ENCODE peak calls at places on chromosomes 5 and 9, in seven cellular contexts. K is H9; F is EL; O is BE2C; V is epithelial cell of proximal tubule; S is gastrocnemius medialis; W is CD4-positive, alpha-beta T cell. C is an unnamed sample.

GRCh38 chr5:168867271-168867670 is 288.1 kb upstream of the PANK3 start:
- DNase-seq in K (no peak), F (no peak), O (no peak), V (peak), S (no peak), W (no peak), C (no peak)

GRCh38 chr9:113199683-113200329 is 21.3 kb downstream of the FKBP15 start:
- DNase-seq in K (no peak), F (no peak), O (no peak), V (no peak), S (no peak), W (no peak), C (no peak)

GRCh38 chr9:684055-684949 is 157.2 kb upstream of the DMRT1 start:
- DNase-seq in K (peak), F (peak), O (no peak), V (no peak), S (peak), W (no peak), C (no peak)

GRCh38 chr5:36373527-36374086 is 71.9 kb upstream of the RANBP3L start:
- DNase-seq in K (no peak), F (peak), O (no peak), V (peak), S (peak), W (no peak), C (peak)

GRCh38 chr5:39794511-39794910 is 369.7 kb upstream of the DAB2 start:
- DNase-seq in K (no peak), F (peak), O (no peak), V (no peak), S (no peak), W (no peak), C (no peak)

GRCh38 chr5:133370281-133370890 is 242.0 kb downstream of the FSTL4 start:
- DNase-seq in K (no peak), F (no peak), O (no peak), V (no peak), S (no peak), W (no peak), C (peak)

GRCh38 chr5:126269511-126269910 is 153.7 kb upstream of the GRAMD2B start:
- DNase-seq in K (no peak), F (no peak), O (no peak), V (no peak), S (no peak), W (no peak), C (no peak)

GRCh38 chr5:36728697-36729543 is 122.5 kb downstream of the SLC1A3 start:
- DNase-seq in K (no peak), F (peak), O (no peak), V (no peak), S (no peak), W (no peak), C (no peak)

GRCh38 chr5:104171958-104172357 is 609.4 kb upstream of the NUDT12 start:
- DNase-seq in K (no peak), F (no peak), O (no peak), V (no peak), S (no peak), W (no peak), C (no peak)

GRCh38 chr9:70156729-70157128 is 102.0 kb upstream of the SMC5 start:
- DNase-seq in K (no peak), F (peak), O (no peak), V (no peak), S (no peak), W (no peak), C (no peak)

GRCh38 chr9:134378901-134379338 is 52.7 kb downstream of the RXRA start:
- DNase-seq in K (no peak), F (peak), O (peak), V (no peak), S (peak), W (no peak), C (peak)

GRCh38 chr5:23675456-23675855 is 168.0 kb downstream of the PRDM9 start:
- DNase-seq in K (no peak), F (no peak), O (no peak), V (no peak), S (no peak), W (no peak), C (no peak)

GRCh38 chr9:93600504-93600903 is 24.1 kb downstream of the PHF2 start:
- DNase-seq in K (peak), F (no peak), O (no peak), V (no peak), S (no peak), W (no peak), C (no peak)

GRCh38 chr5:111227805-111228204 is 3.6 kb downstream of the CAMK4 start:
- DNase-seq in K (no peak), F (peak), O (peak), V (no peak), S (no peak), W (peak), C (no peak)

GRCh38 chr5:41951224-41951623 is 26.1 kb downstream of the FBXO4 start:
- DNase-seq in K (no peak), F (no peak), O (no peak), V (no peak), S (no peak), W (no peak), C (no peak)

C was measured in ureter.